ENCODE peak calls at places on chromosomes 4 and X, in eight cellular contexts. E, T, L, W, N, U, V and H are unnamed samples.

GRCh38 chrX:13898084-13898483 is 81.2 kb upstream of the GPM6B start:
- DNase-seq in E (no peak), T (no peak), L (no peak), W (no peak), N (no peak), U (no peak), V (peak; percentile 29), H (peak; percentile 1)

GRCh38 chrX:147848009-147848408 is 63.7 kb upstream of the FMR1 start:
- DNase-seq in E (no peak), T (peak; percentile 29), L (no peak), W (no peak), N (no peak), U (no peak), V (no peak), H (no peak)

GRCh38 chr4:147749811-147750321 is 18.0 kb downstream of the ARHGAP10 start:
- DNase-seq in E (no peak), T (no peak), L (no peak), W (no peak), N (no peak), U (no peak), V (no peak), H (no peak)

GRCh38 chr4:149796381-149796780 is 19.3 kb downstream of the IQCM start:
- DNase-seq in E (no peak), T (no peak), L (no peak), W (no peak), N (no peak), U (no peak), V (no peak), H (no peak)

GRCh38 chr4:30443289-30443688 is 276.9 kb upstream of the PCDH7 start:
- DNase-seq in E (no peak), T (no peak), L (no peak), W (no peak), N (no peak), U (no peak), V (no peak), H (no peak)

GRCh38 chr4:156945532-156945931 is 26.1 kb downstream of the PDGFC start:
- DNase-seq in E (no peak), T (no peak), L (no peak), W (no peak), N (peak; percentile 50), U (no peak), V (no peak), H (peak; percentile 18)

GRCh38 chr4:92303621-92304027 is at the start of gene GRID2:
- DNase-seq in E (no peak), T (no peak), L (no peak), W (no peak), N (peak; percentile 10), U (peak; percentile 1), V (no peak), H (no peak)

GRCh38 chr4:90689739-90690138 is 562.5 kb downstream of the CCSER1 start:
- DNase-seq in E (no peak), T (no peak), L (no peak), W (no peak), N (no peak), U (no peak), V (no peak), H (no peak)

GRCh38 chr4:38015886-38016515 is 55.8 kb downstream of the PTTG2 start:
- DNase-seq in E (no peak), T (no peak), L (no peak), W (no peak), N (no peak), U (no peak), V (peak; percentile 37), H (no peak)

GRCh38 chr4:118762753-118763477 is 73.0 kb downstream of the SEC24D start:
- DNase-seq in E (no peak), T (no peak), L (no peak), W (no peak), N (no peak), U (no peak), V (no peak), H (no peak)

GRCh38 chr4:5338511-5338910 is 287.2 kb downstream of the STK32B start:
- DNase-seq in E (no peak), T (no peak), L (no peak), W (no peak), N (no peak), U (no peak), V (no peak), H (no peak)

GRCh38 chr4:99946346-99947189 is at the start of gene DNAJB14:
- DNase-seq in E (peak; percentile 87), T (peak; percentile 84), L (peak; percentile 51), W (peak; percentile 79), N (peak; percentile 81), U (no peak), V (peak; percentile 85), H (peak; percentile 83)
- TF ChIP-seq POLR2A in E (peak; percentile 71), T (no peak), L (peak; percentile 92), W (peak; percentile 60), N (peak; percentile 58), U (peak; percentile 60), V (no peak), H (peak; percentile 64)

GRCh38 chr4:22515145-22515887 is 550 bp downstream of the ADGRA3 start:
- DNase-seq in E (peak; percentile 77), T (peak; percentile 71), L (peak; percentile 22), W (peak; percentile 69), N (peak; percentile 77), U (peak; percentile 74), V (peak; percentile 59), H (peak; percentile 63)
- TF ChIP-seq POLR2A in E (peak; percentile 20), T (no peak), L (no peak), W (no peak), N (no peak), U (peak; percentile 25), V (no peak), H (no peak)

GRCh38 chr4:53908661-53909078 is 155.7 kb downstream of the CHIC2 start:
- DNase-seq in E (no peak), T (peak; percentile 40), L (no peak), W (no peak), N (peak; percentile 87), U (peak; percentile 57), V (peak; percentile 37), H (peak; percentile 59)
- TF ChIP-seq POLR2A in E (peak; percentile 52), T (no peak), L (no peak), W (no peak), N (no peak), U (no peak), V (no peak), H (no peak)

GRCh38 chr4:95000076-95000648 is 242.4 kb downstream of the BMPR1B start:
- DNase-seq in E (no peak), T (no peak), L (no peak), W (no peak), N (no peak), U (no peak), V (no peak), H (no peak)

GRCh38 chr4:94995684-94996394 is 238.1 kb downstream of the BMPR1B start:
- DNase-seq in E (no peak), T (no peak), L (no peak), W (no peak), N (peak; percentile 67), U (no peak), V (peak; percentile 67), H (no peak)
- TF ChIP-seq POLR2A in E (no peak), T (no peak), L (no peak), W (no peak), N (no peak), U (no peak), V (no peak), H (no peak)

DNA sequence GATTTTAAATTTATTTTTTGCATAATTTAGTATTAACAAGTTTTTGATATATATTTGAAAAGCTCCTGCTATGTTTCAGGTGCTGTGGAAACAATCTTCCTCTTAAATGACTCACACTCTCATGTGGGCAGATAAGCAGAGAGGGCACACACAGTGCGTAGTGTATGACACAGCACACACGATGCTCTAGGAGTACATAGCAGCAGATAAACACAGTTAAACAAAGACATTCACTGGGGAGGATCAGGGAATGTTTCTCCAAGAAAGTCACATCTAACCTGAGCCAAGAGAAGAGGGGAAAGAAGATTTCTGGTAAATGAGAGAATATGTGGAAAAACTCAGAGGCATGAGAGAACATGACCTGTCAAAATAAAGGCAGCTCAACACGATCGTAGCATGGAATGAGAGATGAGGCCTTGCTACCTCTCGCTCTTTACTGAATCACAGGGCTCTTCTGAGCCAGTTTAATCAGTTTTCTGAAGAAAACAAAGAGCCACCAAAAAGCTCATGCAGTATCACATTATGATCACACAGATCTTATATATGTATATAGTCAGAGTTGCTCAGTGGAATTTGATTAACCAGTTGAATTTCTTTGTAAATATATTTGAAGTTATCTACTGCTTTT is 251.0 kb downstream of the ANK2 start:
- DNase-seq in E (no peak), T (no peak), L (no peak), W (no peak), N (peak; percentile 13), U (peak; percentile 7), V (peak; percentile 58), H (no peak)
- TF ChIP-seq POLR2A in E (no peak), T (no peak), L (no peak), W (peak; percentile 67), N (no peak), U (no peak), V (peak; percentile 50), H (no peak)

DNA sequence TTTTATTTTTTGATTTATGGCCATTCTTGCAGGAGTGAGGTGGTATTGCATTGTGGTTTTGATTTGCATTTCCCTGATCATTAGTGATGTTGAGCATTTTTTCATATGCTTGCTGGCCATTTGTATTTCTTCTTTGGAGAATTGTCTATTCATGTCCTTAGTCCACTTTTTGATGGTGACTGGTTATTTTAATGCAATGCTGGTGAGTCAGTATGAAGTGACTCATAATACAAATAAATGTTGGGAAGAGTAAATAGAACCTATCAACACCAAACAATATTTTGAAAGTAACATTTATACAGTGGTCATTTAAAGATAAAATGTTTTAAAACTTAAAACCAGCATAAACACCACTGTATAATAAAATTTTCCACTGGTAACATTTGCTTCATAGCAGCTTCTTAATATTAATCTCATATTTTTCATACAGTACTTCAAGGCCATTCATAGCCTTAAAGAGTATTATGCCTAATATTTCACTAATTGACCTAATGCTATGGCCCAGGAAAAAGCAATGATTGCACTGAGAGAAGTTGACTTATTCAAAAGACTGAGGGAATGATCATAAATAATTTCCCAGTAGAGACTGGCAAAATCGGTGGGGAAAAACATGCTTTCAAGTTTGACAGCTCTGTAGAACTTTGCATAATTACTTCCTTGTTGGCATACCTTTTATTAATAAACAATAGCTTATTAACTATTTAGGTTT is 33.9 kb downstream of the CASK start:
- DNase-seq in E (no peak), T (no peak), L (no peak), W (no peak), N (peak; percentile 18), U (peak; percentile 6), V (no peak), H (no peak)
- TF ChIP-seq POLR2A in E (no peak), T (no peak), L (no peak), W (no peak), N (no peak), U (no peak), V (no peak), H (no peak)